ENCODE peak calls at places on chromosome 5, in eight cellular contexts. D is heart right ventricle; K is hepatocyte; P is Peyer's patch; V is naive thymus-derived CD4-positive, alpha-beta T cell; A is left ventricle myocardium inferior; Z is GM23248; O is spleen. Y is an unnamed sample. For H3K4me1, the result is how much of the 10 kb centered on the place peaks cover.

GRCh38 chr5:114176356-114176755 is 185.5 kb upstream of the KCNN2 start:
- DNase-seq in V (no peak), O (no peak), A (no peak), D (no peak), Z (no peak), K (no peak), P (no peak), Y (no peak)

GRCh38 chr5:140240987-140241706 is 61.8 kb downstream of the PFDN1 start:
- DNase-seq in Z (peak), V (no peak), O (no peak), P (peak), K (peak), A (peak), D (peak), Y (peak)

GRCh38 chr5:169350016-169350415 is 49.1 kb upstream of the SLIT3 start:
- DNase-seq in A (no peak), P (no peak), V (no peak), D (no peak), O (no peak), K (peak), Z (peak), Y (no peak)

GRCh38 chr5:133565993-133566392 is 46.3 kb downstream of the FSTL4 start:
- DNase-seq in V (no peak), A (no peak), Z (peak), O (no peak), D (no peak), K (peak), P (no peak), Y (no peak)

GRCh38 chr5:146475190-146475801 is 28.2 kb downstream of the TCERG1 start:
- DNase-seq in A (no peak), Z (peak), V (no peak), O (no peak), P (no peak), K (no peak), D (no peak), Y (no peak)

GRCh38 chr5:71475788-71476384 is 20.4 kb downstream of the BDP1 start:
- DNase-seq in V (no peak), D (no peak), Z (peak), P (no peak), A (no peak), O (no peak), K (peak), Y (no peak)

GRCh38 chr5:10652151-10652550 is 88.3 kb downstream of the ANKRD33B start:
- DNase-seq in Z (no peak), O (peak), D (no peak), K (no peak), A (no peak), V (no peak), P (peak), Y (peak)

GRCh38 chr5:162068412-162068811 is 839 bp downstream of the GABRG2 start:
- DNase-seq in K (peak), P (no peak), V (no peak), O (no peak), A (no peak), D (peak), Z (peak), Y (no peak)

GRCh38 chr5:57302643-57303042 is 128.8 kb downstream of the GPBP1 start:
- DNase-seq in P (no peak), D (no peak), V (no peak), K (no peak), O (no peak), A (no peak), Z (peak), Y (no peak)

GRCh38 chr5:9766581-9766980 is 136.4 kb upstream of the TAS2R1 start:
- DNase-seq in P (no peak), K (no peak), Z (peak), V (no peak), O (no peak), D (no peak), A (no peak), Y (no peak)

GRCh38 chr5:91651704-91652103 is 268.6 kb upstream of the ARRDC3 start:
- DNase-seq in V (no peak), D (peak), A (no peak), O (no peak), K (peak), Z (no peak), P (no peak), Y (no peak)

GRCh38 chr5:42396111-42396510 is 27.1 kb upstream of the GHR start:
- DNase-seq in P (no peak), V (no peak), D (no peak), Z (no peak), K (no peak), O (no peak), A (no peak), Y (no peak)

DNA sequence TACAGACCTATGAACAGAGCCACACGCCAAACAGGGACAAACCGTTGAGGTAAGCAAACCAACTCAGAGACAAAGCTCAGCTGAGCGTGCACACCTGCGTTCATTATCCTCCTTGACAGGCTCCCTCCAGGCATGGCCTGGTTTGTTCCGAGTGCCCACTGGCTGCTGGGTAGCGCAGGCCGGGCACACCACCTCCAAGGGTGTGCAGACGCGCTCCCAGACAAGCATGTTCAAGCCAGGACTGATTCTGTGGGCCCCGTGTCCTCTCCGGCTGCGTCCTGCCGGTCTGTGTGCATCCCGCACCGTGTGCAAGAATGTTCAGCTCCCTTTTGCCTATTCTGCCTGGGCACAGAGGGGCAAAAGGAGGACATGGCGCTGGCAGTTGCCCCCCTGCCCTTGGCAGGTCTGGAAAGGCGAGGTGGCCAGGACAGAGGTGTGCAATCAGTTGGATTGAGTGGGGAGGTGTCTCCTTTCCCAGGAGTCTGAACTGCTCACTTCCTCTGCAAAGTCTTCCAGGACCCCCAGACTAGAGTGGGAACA is 504 bp upstream of the SMIM32 start:
- DNase-seq in V (no peak), P (no peak), Z (peak), A (no peak), K (no peak), O (peak), D (no peak), Y (peak)
- H3K4me3 ChIP-seq in V (no peak), P (peak), Z (peak), A (peak), K (peak), O (peak), D (peak), Y (peak)

GRCh38 chr5:147876626-147877025 is 1.9 kb upstream of the SCGB3A2 start:
- DNase-seq in K (no peak), A (no peak), D (no peak), Z (no peak), O (no peak), P (no peak), V (no peak), Y (no peak)

GRCh38 chr5:147882586-147883313 is 4.2 kb downstream of the SCGB3A2 start:
- DNase-seq in D (no peak), P (no peak), O (no peak), K (peak), A (no peak), V (no peak), Z (no peak), Y (no peak)

GRCh38 chr5:147880461-147880860 is 1.9 kb downstream of the SCGB3A2 start:
- DNase-seq in D (no peak), P (no peak), O (no peak), Z (no peak), A (no peak), V (no peak), K (no peak), Y (no peak)

GRCh38 chr5:147878066-147878748 is at the start of gene SCGB3A2:
- DNase-seq in P (no peak), A (no peak), D (no peak), V (no peak), O (no peak), K (no peak), Z (no peak), Y (no peak)

GRCh38 chr5:147879784-147880183 is 1.3 kb downstream of the SCGB3A2 start:
- DNase-seq in A (no peak), D (no peak), P (no peak), K (no peak), V (no peak), O (no peak), Z (no peak), Y (no peak)
- H3K4me1 ChIP-seq in A (under half), D (under half), P (under half), K (under half), V (under half), O (under half), Z (under half), Y (under half)

GRCh38 chr5:121867403-121867802 is 15.7 kb downstream of the FTMT start:
- DNase-seq in V (no peak), A (no peak), O (no peak), P (no peak), Z (peak), D (no peak), K (no peak), Y (no peak)

GRCh38 chr5:121873409-121873808 is 21.7 kb downstream of the FTMT start:
- DNase-seq in K (no peak), V (no peak), P (no peak), Z (no peak), D (no peak), O (no peak), A (no peak), Y (no peak)

GRCh38 chr5:121870489-121870888 is 18.8 kb downstream of the FTMT start:
- DNase-seq in O (no peak), K (peak), Z (peak), P (no peak), A (no peak), D (no peak), V (no peak), Y (no peak)

DNA sequence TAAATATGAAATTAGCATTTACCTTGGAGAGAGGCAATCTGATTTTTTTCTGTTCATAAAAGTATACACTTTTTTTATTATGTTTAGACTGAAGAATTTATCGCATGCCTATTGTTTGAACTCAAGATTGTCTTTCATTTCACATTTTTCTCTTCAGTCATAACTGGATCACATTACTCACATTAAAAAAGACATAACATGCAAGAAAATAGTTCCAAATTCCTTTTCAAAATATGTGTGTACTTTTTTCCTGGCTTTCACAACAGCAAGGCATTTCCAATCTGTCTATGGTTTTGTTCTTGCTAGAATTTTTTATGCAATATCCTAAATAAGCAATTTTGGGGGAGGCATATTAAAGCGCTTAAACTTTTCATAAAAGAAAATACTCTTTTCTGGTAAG is 21.2 kb downstream of the FTMT start:
- DNase-seq in V (no peak), P (no peak), D (no peak), K (no peak), O (no peak), A (no peak), Z (no peak), Y (no peak)
- H3K4me3 ChIP-seq in V (no peak), P (no peak), D (no peak), K (no peak), O (no peak), A (no peak), Z (no peak), Y (no peak)

DNA sequence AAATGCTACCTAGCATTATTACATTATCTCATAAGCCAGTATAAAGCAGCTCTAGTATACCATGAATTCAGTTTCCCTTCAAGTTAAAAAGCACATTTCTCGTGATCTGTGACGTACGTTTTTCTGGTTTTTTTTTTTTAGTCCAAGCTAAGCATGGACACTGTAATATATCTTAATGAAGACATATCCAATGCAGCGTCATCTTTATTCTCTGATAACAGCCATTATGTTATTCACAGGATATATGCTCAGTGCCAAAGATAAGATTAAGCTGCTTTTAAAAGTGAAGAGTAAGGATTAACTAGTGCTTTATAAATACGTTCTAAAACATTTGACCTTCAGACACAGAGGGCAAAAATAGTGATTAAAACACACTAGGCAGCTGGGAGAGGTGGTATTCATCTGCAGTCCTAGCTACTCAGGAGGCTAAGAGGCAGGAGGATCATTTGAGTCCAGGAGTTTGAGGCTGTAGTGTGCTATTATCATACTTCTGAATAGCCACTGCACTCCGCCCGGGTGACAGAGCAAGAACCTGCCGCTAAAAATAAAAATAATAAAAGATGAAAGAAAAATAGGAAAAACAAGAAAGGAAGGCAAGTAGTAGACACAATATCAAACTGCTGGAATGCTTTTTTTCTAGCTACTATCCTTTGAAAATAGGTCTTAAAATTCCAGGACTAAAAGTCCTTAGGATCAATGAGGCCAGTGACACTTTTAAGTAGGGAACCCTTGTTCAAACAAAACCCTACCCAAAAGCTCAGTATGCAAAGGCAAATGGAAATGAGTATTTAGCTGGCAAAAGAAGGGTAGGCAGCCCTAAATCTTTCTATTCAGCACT is 7.7 kb downstream of the CSNK1A1 start:
- DNase-seq in V (no peak), A (no peak), P (no peak), Z (no peak), O (no peak), D (no peak), K (no peak), Y (no peak)
- H3K4me1 ChIP-seq in V (under half), A (half or more), P (under half), Z (under half), O (half or more), D (half or more), K (under half), Y (under half)

DNA sequence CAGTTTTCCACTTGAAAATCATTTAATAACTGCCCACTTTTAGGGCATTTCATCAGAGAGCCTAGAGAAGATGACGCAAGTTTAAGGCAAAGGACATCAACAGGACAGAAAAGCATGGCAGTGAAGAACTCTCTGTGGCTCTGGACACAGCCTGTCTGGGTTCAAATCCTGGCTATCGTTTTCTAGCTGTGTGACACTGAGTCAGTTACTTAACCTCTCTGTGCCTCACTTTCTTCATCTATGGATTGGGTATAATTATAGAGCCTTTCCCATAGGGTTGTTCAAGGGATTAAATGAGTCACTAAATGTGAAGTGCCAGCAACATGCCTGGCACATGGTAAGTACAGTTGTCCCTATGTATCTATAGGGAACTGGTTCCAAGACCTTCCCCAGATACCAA is 6.7 kb downstream of the MYO10 start:
- DNase-seq in V (no peak), D (no peak), P (no peak), O (no peak), A (no peak), Z (no peak), K (no peak), Y (no peak)
- H3K4me3 ChIP-seq in V (no peak), D (no peak), P (no peak), O (no peak), A (no peak), Z (no peak), K (no peak), Y (no peak)

GRCh38 chr5:116154931-116155330 is 70.1 kb downstream of the COMMD10 start:
- DNase-seq in P (no peak), A (no peak), D (no peak), V (no peak), O (no peak), Z (no peak), K (no peak), Y (no peak)

GRCh38 chr5:116154252-116154651 is 69.4 kb downstream of the COMMD10 start:
- DNase-seq in Z (no peak), A (no peak), O (no peak), K (no peak), P (no peak), D (no peak), V (no peak), Y (no peak)

GRCh38 chr5:116159006-116159405 is 74.2 kb downstream of the COMMD10 start:
- DNase-seq in D (no peak), Z (no peak), V (no peak), K (no peak), O (no peak), A (no peak), P (no peak), Y (no peak)

GRCh38 chr5:116153687-116154174 is 68.9 kb downstream of the COMMD10 start:
- DNase-seq in O (peak), V (no peak), D (no peak), K (peak), A (no peak), Z (no peak), P (no peak), Y (no peak)

GRCh38 chr5:116157902-116158301 is 73.1 kb downstream of the COMMD10 start:
- DNase-seq in V (no peak), D (no peak), A (no peak), P (no peak), K (no peak), Z (no peak), O (no peak), Y (no peak)
- H3K4me1 ChIP-seq in V (under half), D (under half), A (under half), P (under half), K (under half), Z (under half), O (under half), Y (under half)

DNA sequence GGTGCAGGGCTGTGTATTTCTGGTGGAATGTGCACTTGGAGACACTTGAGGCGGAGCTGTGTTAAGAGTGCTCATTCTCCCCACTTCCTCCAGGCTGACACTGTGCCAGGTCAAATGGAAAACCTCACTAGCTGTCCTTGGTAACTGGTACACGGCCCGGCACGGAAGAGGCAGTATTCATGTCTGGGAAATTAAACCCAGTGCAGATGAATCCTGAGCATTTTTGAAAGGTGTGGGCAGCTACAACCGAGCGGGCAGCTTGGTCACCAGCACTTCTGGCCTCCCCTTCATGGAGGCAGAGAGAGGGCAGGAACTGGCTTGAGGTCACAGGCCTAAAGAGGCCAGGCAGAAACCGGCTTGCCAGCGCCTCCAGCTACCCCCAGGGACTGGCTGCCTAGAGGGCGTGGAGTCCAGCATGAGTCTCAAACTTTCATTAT is 1.6 kb downstream of the CLPTM1L start:
- DNase-seq in K (no peak), A (no peak), O (peak), V (no peak), D (no peak), Z (peak), P (no peak), Y (no peak)
- H3K4me3 ChIP-seq in K (no peak), A (peak), O (peak), V (peak), D (no peak), Z (peak), P (peak), Y (no peak)

GRCh38 chr5:142420521-142420920 is 95.7 kb upstream of the SPRY4 start:
- DNase-seq in Z (no peak), D (no peak), P (no peak), K (no peak), V (no peak), O (no peak), A (no peak), Y (no peak)

GRCh38 chr5:142421625-142422397 is 97.0 kb upstream of the SPRY4 start:
- DNase-seq in Z (no peak), O (no peak), D (no peak), K (no peak), P (no peak), V (peak), A (no peak), Y (no peak)

GRCh38 chr5:142425286-142426065 is 100.7 kb upstream of the SPRY4 start:
- DNase-seq in V (no peak), D (no peak), A (no peak), O (no peak), Z (peak), K (no peak), P (no peak), Y (no peak)

GRCh38 chr5:142422426-142422825 is 97.6 kb upstream of the SPRY4 start:
- DNase-seq in P (no peak), K (no peak), V (no peak), Z (peak), D (no peak), O (no peak), A (no peak), Y (no peak)

DNA sequence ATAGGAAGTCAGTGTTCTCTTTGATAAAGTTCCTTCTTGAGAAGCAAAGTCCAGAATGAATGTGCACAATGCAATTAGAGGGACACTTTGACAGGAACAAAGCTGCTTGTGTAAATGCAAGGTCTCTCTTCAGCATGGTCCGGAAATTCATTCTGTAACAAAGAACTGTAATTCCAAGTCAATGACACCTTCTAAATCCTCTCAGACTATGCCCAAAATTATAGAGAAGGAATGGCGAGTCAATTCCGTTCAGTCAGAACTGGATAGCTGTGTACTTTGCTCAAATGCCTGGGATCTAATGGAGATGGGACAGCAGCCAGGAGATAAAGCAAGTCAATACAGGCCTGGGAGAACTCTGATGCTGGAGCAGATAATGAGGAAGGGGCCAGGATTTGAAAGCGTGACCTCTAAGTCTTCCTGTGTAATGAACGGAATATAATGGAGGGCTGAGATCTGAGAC is 96.4 kb upstream of the SPRY4 start:
- DNase-seq in K (no peak), V (no peak), O (no peak), D (no peak), Z (no peak), A (no peak), P (peak), Y (no peak)
- H3K4me1 ChIP-seq in K (under half), V (under half), O (under half), D (under half), Z (under half), A (under half), P (under half), Y (under half)